ENCODE peak calls at places on chromosome 3, in five cellular contexts. One of them, this sample, is unnamed.

GRCh38 chr3:44476963-44477311 is 533 bp downstream of the ZNF445 start:
- DNase-seq in colonic mucosa: no peak
- DNase-seq in HFF-Myc: no peak
- DNase-seq in type B pancreatic cell: no peak
- DNase-seq in A549: no peak
- DNase-seq in this sample: no peak

GRCh38 chr3:98777801-98778220 is 14.7 kb downstream of the ST3GAL6 start:
- DNase-seq in HFF-Myc: peak
- DNase-seq in type B pancreatic cell: no peak
- DNase-seq in colonic mucosa: no peak
- DNase-seq in A549: no peak
- DNase-seq in this sample: peak

GRCh38 chr3:157082305-157082981 is 77.5 kb downstream of the CCNL1 start:
- DNase-seq in type B pancreatic cell: no peak
- DNase-seq in colonic mucosa: no peak
- DNase-seq in A549: no peak
- DNase-seq in HFF-Myc: no peak
- DNase-seq in this sample: peak

GRCh38 chr3:143110371-143110770 is 9.2 kb upstream of the CHST2 start:
- DNase-seq in HFF-Myc: no peak
- DNase-seq in A549: no peak
- DNase-seq in type B pancreatic cell: no peak
- DNase-seq in colonic mucosa: no peak
- DNase-seq in this sample: no peak

GRCh38 chr3:129399895-129400357 is 28.5 kb downstream of the EFCAB12 start:
- DNase-seq in type B pancreatic cell: no peak
- DNase-seq in HFF-Myc: no peak
- DNase-seq in colonic mucosa: no peak
- DNase-seq in A549: peak
- DNase-seq in this sample: peak

GRCh38 chr3:132380979-132381944 is 36.0 kb upstream of the DNAJC13 start:
- DNase-seq in A549: no peak
- DNase-seq in HFF-Myc: no peak
- DNase-seq in colonic mucosa: no peak
- DNase-seq in type B pancreatic cell: no peak
- DNase-seq in this sample: no peak

GRCh38 chr3:111739241-111739952 is 119.7 kb upstream of the PHLDB2 start:
- DNase-seq in type B pancreatic cell: no peak
- DNase-seq in HFF-Myc: no peak
- DNase-seq in colonic mucosa: no peak
- DNase-seq in A549: peak
- DNase-seq in this sample: peak

GRCh38 chr3:166445865-166446264 is 608.6 kb upstream of the BCHE start:
- DNase-seq in HFF-Myc: no peak
- DNase-seq in A549: no peak
- DNase-seq in colonic mucosa: no peak
- DNase-seq in type B pancreatic cell: no peak
- DNase-seq in this sample: no peak

DNA sequence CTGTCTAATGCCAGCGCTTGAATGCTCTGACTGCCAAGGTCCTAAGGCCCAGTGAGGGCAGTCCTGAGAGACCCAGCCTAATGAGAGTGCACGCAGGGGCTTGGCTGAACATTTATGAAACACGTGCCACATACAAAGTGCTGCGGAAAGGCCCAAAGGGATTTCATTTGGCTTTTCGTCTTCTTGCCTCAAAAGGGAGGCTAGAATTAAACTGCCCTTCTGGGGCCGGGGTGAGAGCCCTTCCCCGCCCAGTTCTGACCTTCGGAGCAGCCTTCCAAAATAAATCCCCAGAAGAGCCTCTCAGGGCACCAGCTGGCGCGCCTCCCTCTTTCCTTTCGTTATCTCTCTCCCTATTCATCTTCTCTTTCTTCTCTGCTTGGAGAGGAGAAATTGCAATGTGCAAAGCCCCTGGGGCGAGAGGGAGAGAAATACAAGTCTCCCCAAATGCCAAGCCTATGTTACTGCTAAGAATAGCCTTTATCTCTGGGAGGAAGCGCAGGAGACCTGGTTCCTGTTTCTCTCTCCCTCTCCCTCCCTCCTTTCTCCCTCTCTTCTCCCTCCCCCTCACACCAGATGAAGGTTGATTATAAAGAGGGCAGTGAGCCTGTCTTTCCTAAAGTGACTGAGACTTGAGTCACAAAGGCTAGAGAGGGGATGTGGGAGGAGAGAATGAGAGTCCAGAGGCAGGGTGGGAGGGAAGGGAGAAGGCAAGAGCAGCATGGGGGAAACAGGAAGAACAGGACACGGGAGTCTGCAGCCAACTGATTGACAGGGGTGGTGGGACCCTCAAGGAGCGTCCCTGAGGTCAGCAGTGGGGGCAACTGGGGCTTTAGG is 36.7 kb upstream of the NDUFB4 start:
- DNase-seq in type B pancreatic cell: no peak
- DNase-seq in A549: peak
- DNase-seq in HFF-Myc: peak
- DNase-seq in colonic mucosa: no peak
- DNase-seq in this sample: peak
- TF ChIP-seq CTCF in type B pancreatic cell: no peak
- TF ChIP-seq CTCF in A549: no peak
- TF ChIP-seq CTCF in HFF-Myc: no peak
- TF ChIP-seq CTCF in colonic mucosa: no peak
- TF ChIP-seq CTCF in this sample: peak

GRCh38 chr3:163878396-163878795 is 1199.9 kb downstream of the SI start:
- DNase-seq in type B pancreatic cell: no peak
- DNase-seq in HFF-Myc: no peak
- DNase-seq in colonic mucosa: no peak
- DNase-seq in A549: no peak
- DNase-seq in this sample: no peak
- TF ChIP-seq CTCF in type B pancreatic cell: no peak
- TF ChIP-seq CTCF in HFF-Myc: no peak
- TF ChIP-seq CTCF in colonic mucosa: no peak
- TF ChIP-seq CTCF in A549: no peak
- TF ChIP-seq CTCF in this sample: no peak

GRCh38 chr3:31242561-31242960 is 290.2 kb upstream of the STT3B start:
- DNase-seq in HFF-Myc: no peak
- DNase-seq in A549: no peak
- DNase-seq in type B pancreatic cell: no peak
- DNase-seq in colonic mucosa: no peak
- DNase-seq in this sample: no peak

GRCh38 chr3:31246293-31247062 is 286.2 kb upstream of the STT3B start:
- DNase-seq in HFF-Myc: no peak
- DNase-seq in A549: no peak
- DNase-seq in type B pancreatic cell: no peak
- DNase-seq in colonic mucosa: no peak
- DNase-seq in this sample: no peak

GRCh38 chr3:31247063-31247447 is 285.7 kb upstream of the STT3B start:
- DNase-seq in type B pancreatic cell: no peak
- DNase-seq in colonic mucosa: no peak
- DNase-seq in HFF-Myc: no peak
- DNase-seq in A549: no peak
- DNase-seq in this sample: no peak

GRCh38 chr3:31247850-31248618 is 284.7 kb upstream of the STT3B start:
- DNase-seq in type B pancreatic cell: no peak
- DNase-seq in colonic mucosa: no peak
- DNase-seq in HFF-Myc: no peak
- DNase-seq in A549: no peak
- DNase-seq in this sample: no peak

GRCh38 chr3:31244929-31245817 is 287.6 kb upstream of the STT3B start:
- DNase-seq in colonic mucosa: no peak
- DNase-seq in A549: no peak
- DNase-seq in type B pancreatic cell: no peak
- DNase-seq in HFF-Myc: no peak
- DNase-seq in this sample: no peak
- TF ChIP-seq CTCF in colonic mucosa: no peak
- TF ChIP-seq CTCF in A549: no peak
- TF ChIP-seq CTCF in type B pancreatic cell: peak
- TF ChIP-seq CTCF in HFF-Myc: no peak
- TF ChIP-seq CTCF in this sample: no peak

GRCh38 chr3:194321666-194322640 is 29.2 kb downstream of the CPN2 start:
- DNase-seq in colonic mucosa: no peak
- DNase-seq in A549: peak
- DNase-seq in type B pancreatic cell: no peak
- DNase-seq in HFF-Myc: no peak
- DNase-seq in this sample: no peak
- TF ChIP-seq CTCF in colonic mucosa: no peak
- TF ChIP-seq CTCF in A549: no peak
- TF ChIP-seq CTCF in type B pancreatic cell: no peak
- TF ChIP-seq CTCF in HFF-Myc: no peak
- TF ChIP-seq CTCF in this sample: no peak

GRCh38 chr3:64685331-64685799 is 2.4 kb downstream of the ADAMTS9 start:
- DNase-seq in type B pancreatic cell: peak
- DNase-seq in A549: no peak
- DNase-seq in HFF-Myc: no peak
- DNase-seq in colonic mucosa: peak
- DNase-seq in this sample: no peak

GRCh38 chr3:64687381-64687780 is 419 bp downstream of the ADAMTS9 start:
- DNase-seq in colonic mucosa: peak
- DNase-seq in HFF-Myc: no peak
- DNase-seq in type B pancreatic cell: peak
- DNase-seq in A549: no peak
- DNase-seq in this sample: no peak

GRCh38 chr3:64684715-64685261 is 3.0 kb downstream of the ADAMTS9 start:
- DNase-seq in type B pancreatic cell: no peak
- DNase-seq in A549: no peak
- DNase-seq in HFF-Myc: no peak
- DNase-seq in colonic mucosa: peak
- DNase-seq in this sample: no peak

GRCh38 chr3:64686446-64686908 is 1.3 kb downstream of the ADAMTS9 start:
- DNase-seq in type B pancreatic cell: peak
- DNase-seq in A549: peak
- DNase-seq in colonic mucosa: peak
- DNase-seq in HFF-Myc: no peak
- DNase-seq in this sample: peak

DNA sequence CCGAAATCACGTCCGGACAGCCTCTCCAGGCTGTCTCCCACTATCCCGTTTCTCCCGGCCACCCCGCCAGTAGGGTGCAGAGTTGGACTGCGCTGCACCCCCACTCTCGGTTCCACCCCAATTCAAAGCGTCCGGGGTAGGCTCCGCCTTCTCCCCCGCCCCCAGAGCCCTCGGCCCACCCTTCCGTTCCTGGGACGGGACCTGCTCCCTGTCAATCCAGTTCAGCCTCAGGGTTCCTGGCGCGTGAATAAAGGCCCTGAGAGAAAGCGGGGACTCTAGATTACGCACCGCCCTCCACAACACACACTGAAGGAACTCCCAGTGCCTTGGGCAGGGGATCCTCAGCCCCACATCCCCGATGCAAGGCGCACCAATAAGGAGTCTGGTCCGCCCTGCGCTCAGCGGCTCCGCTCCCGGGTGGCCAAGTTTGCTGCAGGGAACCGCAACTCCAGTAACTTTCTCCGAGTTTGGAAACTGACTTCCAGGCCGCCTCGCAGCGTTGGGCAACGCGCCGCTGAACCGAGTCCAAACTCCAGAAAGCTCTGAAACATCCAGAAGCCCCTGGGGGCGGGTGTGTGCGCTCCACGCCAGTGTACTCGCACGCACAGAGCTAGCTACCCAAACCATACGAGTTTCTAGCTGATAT is 1.9 kb downstream of the ADAMTS9 start:
- DNase-seq in type B pancreatic cell: peak
- DNase-seq in A549: peak
- DNase-seq in HFF-Myc: peak
- DNase-seq in colonic mucosa: peak
- DNase-seq in this sample: peak
- TF ChIP-seq CTCF in type B pancreatic cell: peak
- TF ChIP-seq CTCF in A549: peak
- TF ChIP-seq CTCF in HFF-Myc: peak
- TF ChIP-seq CTCF in colonic mucosa: peak
- TF ChIP-seq CTCF in this sample: peak